ENCODE peak calls at places on chromosomes 1 and 21, in five cellular contexts. N, J, C, H and W are unnamed samples.

GRCh38 chr1:48673725-48674124 is 103.0 kb downstream of the BEND5 start:
- DNase-seq in N (no peak), H (no peak), C (no peak), J (peak; percentile 63), W (no peak)

GRCh38 chr1:220761688-220762427 is 13.7 kb downstream of the MTARC2 start:
- DNase-seq in J (no peak), H (no peak), N (no peak), C (no peak), W (no peak)

GRCh38 chr1:175390081-175390481 is 197.5 kb upstream of the KIAA0040 start:
- DNase-seq in C (no peak), N (no peak), H (no peak), J (no peak), W (no peak)

GRCh38 chr21:41250519-41250918 is 66.1 kb upstream of the FAM3B start:
- DNase-seq in J (no peak), N (no peak), H (peak; percentile 30), C (no peak), W (no peak)

GRCh38 chr1:183907106-183907505 is 102.2 kb downstream of the RGL1 start:
- DNase-seq in N (no peak), J (no peak), H (no peak), C (no peak), W (peak; percentile 70)

GRCh38 chr1:61449410-61449809 is 275.5 kb downstream of the TM2D1 start:
- DNase-seq in J (no peak), C (no peak), H (no peak), N (no peak), W (no peak)

GRCh38 chr1:27544818-27545612 is 55.0 kb upstream of the WASF2 start:
- DNase-seq in C (no peak), H (peak; percentile 49), J (no peak), N (peak; percentile 84), W (peak; percentile 24)

GRCh38 chr1:210232524-210233215 is at the start of gene SERTAD4:
- DNase-seq in J (peak; percentile 48), C (no peak), N (peak; percentile 37), H (peak; percentile 31), W (peak; percentile 40)

GRCh38 chr1:59057211-59057694 is 239.6 kb upstream of the FGGY start:
- DNase-seq in H (peak; percentile 99), J (peak; percentile 40), N (peak; percentile 91), C (peak; percentile 41), W (peak; percentile 100)

GRCh38 chr1:109732390-109732763 is 8.5 kb downstream of the GSTM3 start:
- DNase-seq in N (no peak), C (no peak), J (no peak), H (no peak), W (no peak)

GRCh38 chr1:12810691-12811408 is 19.7 kb downstream of the PRAMEF1 start:
- DNase-seq in C (peak; percentile 19), N (no peak), J (no peak), H (no peak), W (no peak)

GRCh38 chr1:115714572-115715141 is 53.9 kb downstream of the CASQ2 start:
- DNase-seq in H (no peak), N (no peak), C (no peak), J (peak; percentile 27), W (no peak)

GRCh38 chr1:63523738-63524137 is 413 bp downstream of the EFCAB7 start:
- DNase-seq in H (no peak), N (no peak), C (no peak), J (no peak), W (no peak)

GRCh38 chr1:204225841-204226745 is 12.3 kb upstream of the GOLT1A start:
- DNase-seq in C (peak; percentile 69), J (no peak), H (no peak), N (no peak), W (peak; percentile 47)

GRCh38 chr1:224427346-224427745 is 7.3 kb downstream of the WDR26 start:
- DNase-seq in J (no peak), H (peak; percentile 66), N (no peak), C (no peak), W (peak; percentile 47)

GRCh38 chr21:40732243-40732642 is 114.7 kb downstream of the DSCAM start:
- DNase-seq in N (no peak), C (no peak), H (no peak), J (no peak), W (no peak)

GRCh38 chr1:118982816-118983557 is 5.2 kb downstream of the TBX15 start:
- DNase-seq in J (no peak), N (no peak), C (no peak), H (no peak), W (no peak)

GRCh38 chr1:25146382-25146855 is 85.9 kb downstream of the SYF2 start:
- DNase-seq in C (no peak), H (no peak), N (no peak), J (no peak), W (no peak)

GRCh38 chr1:68384321-68384813 is 65.4 kb downstream of the RPE65 start:
- DNase-seq in H (peak; percentile 98), J (no peak), C (peak; percentile 28), N (no peak), W (peak; percentile 100)

GRCh38 chr1:161182214-161182613 is 4.9 kb upstream of the B4GALT3 start:
- DNase-seq in N (no peak), C (peak; percentile 20), H (peak; percentile 57), J (no peak), W (peak; percentile 47)

GRCh38 chr1:150876111-150876434 is 326 bp downstream of the ARNT start:
- DNase-seq in H (peak; percentile 75), J (no peak), C (peak; percentile 89), N (no peak), W (peak; percentile 65)

GRCh38 chr1:7097938-7098592 is 312.8 kb downstream of the CAMTA1 start:
- DNase-seq in C (no peak), N (no peak), J (no peak), H (no peak), W (no peak)

GRCh38 chr1:64933296-64934070 is 32.9 kb downstream of the JAK1 start:
- DNase-seq in C (no peak), N (peak; percentile 35), H (peak; percentile 92), J (no peak), W (peak; percentile 72)

GRCh38 chr1:22814176-22815042 is 103.8 kb downstream of the EPHB2 start:
- DNase-seq in J (no peak), H (no peak), N (peak; percentile 61), C (no peak), W (no peak)

GRCh38 chr21:26788783-26789182 is 56.4 kb downstream of the ADAMTS1 start:
- DNase-seq in C (no peak), H (no peak), N (peak; percentile 67), J (no peak), W (no peak)

GRCh38 chr1:238892612-238893011 is 493.8 kb upstream of the CHRM3 start:
- DNase-seq in C (peak; percentile 36), N (no peak), H (no peak), J (no peak), W (no peak)

GRCh38 chr1:7646981-7647901 is 123.9 kb upstream of the VAMP3 start:
- DNase-seq in H (peak; percentile 38), C (peak; percentile 68), J (peak; percentile 84), N (peak; percentile 64), W (peak; percentile 21)